ENCODE peak calls at places on chromosomes 6 and 20, in six cellular contexts. R is suprapubic skin, J is mammary epithelial cell, M is AG10803, W is fibroblast of lung, E is mucosa of descending colon. N is an unnamed sample.

GRCh38 chr6:20252311-20252710 is 40.0 kb upstream of the MBOAT1 start:
- DNase-seq in R (no peak), J (no peak), M (no peak), W (no peak), E (no peak), N (no peak)

GRCh38 chr6:27541212-27541931 is 68.5 kb upstream of the ZNF184 start:
- DNase-seq in R (no peak), J (peak; percentile 52), M (no peak), W (peak; percentile 19), E (no peak), N (no peak)

GRCh38 chr6:123962508-123962907 is 158.8 kb downstream of the NKAIN2 start:
- DNase-seq in R (no peak), J (peak; percentile 18), M (no peak), W (no peak), E (peak; percentile 39), N (no peak)

GRCh38 chr6:40586800-40587201 is 363 bp downstream of the LRFN2 start:
- DNase-seq in R (no peak), J (no peak), M (no peak), W (peak; percentile 1), E (no peak), N (no peak)

GRCh38 chr20:62010551-62011402 is 54.9 kb downstream of the TAF4 start:
- DNase-seq in R (no peak), J (peak; percentile 10), M (peak; percentile 42), W (peak; percentile 37), E (peak; percentile 45), N (peak; percentile 11)

GRCh38 chr6:85464722-85465150 is 14.9 kb downstream of the NT5E start:
- DNase-seq in R (no peak), J (peak; percentile 89), M (peak; percentile 82), W (peak; percentile 94), E (no peak), N (peak; percentile 85)

GRCh38 chr20:6611911-6612614 is 155.4 kb upstream of the BMP2 start:
- DNase-seq in R (no peak), J (no peak), M (no peak), W (no peak), E (no peak), N (no peak)

GRCh38 chr20:17562804-17563305 is 7.0 kb upstream of the DSTN start:
- DNase-seq in R (no peak), J (peak; percentile 77), M (peak; percentile 97), W (peak; percentile 95), E (no peak), N (no peak)

GRCh38 chr6:73774311-73774766 is 78.3 kb downstream of the CD109 start:
- DNase-seq in R (no peak), J (peak; percentile 87), M (peak; percentile 79), W (peak; percentile 91), E (no peak), N (peak; percentile 40)

GRCh38 chr6:21468487-21468886 is 125.1 kb upstream of the SOX4 start:
- DNase-seq in R (no peak), J (no peak), M (no peak), W (no peak), E (no peak), N (no peak)

GRCh38 chr6:20564269-20564668 is 30.0 kb downstream of the CDKAL1 start:
- DNase-seq in R (no peak), J (no peak), M (peak; percentile 23), W (no peak), E (no peak), N (no peak)

GRCh38 chr20:59611286-59611685 is 6.9 kb downstream of the PHACTR3 start:
- DNase-seq in R (no peak), J (no peak), M (no peak), W (no peak), E (no peak), N (no peak)

GRCh38 chr6:134419717-134420116 is 101.8 kb upstream of the SGK1 start:
- DNase-seq in R (no peak), J (no peak), M (no peak), W (peak; percentile 56), E (no peak), N (no peak)

GRCh38 chr6:4803343-4803744 is 27.1 kb downstream of the CDYL start:
- DNase-seq in R (no peak), J (no peak), M (no peak), W (no peak), E (no peak), N (no peak)

GRCh38 chr6:23003671-23004598 is 434.6 kb downstream of the HDGFL1 start:
- DNase-seq in R (no peak), J (no peak), M (peak; percentile 89), W (no peak), E (no peak), N (peak; percentile 80)

GRCh38 chr6:90375681-90376439 is 79.2 kb upstream of the BACH2 start:
- DNase-seq in R (no peak), J (no peak), M (peak; percentile 72), W (peak; percentile 94), E (no peak), N (peak; percentile 51)

GRCh38 chr20:18852318-18852717 is 38.7 kb downstream of the SCP2D1 start:
- DNase-seq in R (no peak), J (peak; percentile 67), M (no peak), W (no peak), E (no peak), N (no peak)

GRCh38 chr20:18853946-18854646 is 40.5 kb downstream of the SCP2D1 start:
- DNase-seq in R (no peak), J (no peak), M (peak; percentile 61), W (no peak), E (no peak), N (no peak)

GRCh38 chr20:18856873-18857272 is 43.3 kb downstream of the SCP2D1 start:
- DNase-seq in R (no peak), J (no peak), M (no peak), W (no peak), E (no peak), N (no peak)

GRCh38 chr20:18853216-18853615 is 39.6 kb downstream of the SCP2D1 start:
- DNase-seq in R (no peak), J (no peak), M (no peak), W (no peak), E (no peak), N (no peak)

DNA sequence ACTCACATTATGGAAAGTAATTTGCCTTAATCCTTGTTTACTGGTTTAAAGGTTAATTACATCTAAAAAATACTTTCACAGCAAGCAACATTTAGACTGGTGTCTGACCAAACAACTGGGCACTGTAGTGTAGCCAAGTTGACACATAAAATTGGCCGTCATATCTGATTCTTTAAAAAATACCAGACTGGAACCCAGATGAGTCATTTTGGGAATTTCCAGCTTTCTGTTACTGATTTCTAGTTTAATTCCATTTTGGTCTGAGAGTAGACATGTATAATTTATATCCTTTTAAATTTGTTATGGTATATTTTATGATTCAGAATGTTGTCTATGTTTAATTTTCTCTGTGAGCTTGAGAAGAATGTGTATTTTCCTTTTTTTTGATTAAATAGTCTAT is 44.1 kb downstream of the SCP2D1 start:
- DNase-seq in R (no peak), J (peak; percentile 68), M (peak; percentile 28), W (peak; percentile 3), E (no peak), N (no peak)
- H3K4me3 ChIP-seq in R (no peak overlapping the region), J (no peak overlapping the region), M (no peak overlapping the region), W (no peak overlapping the region), E (no peak overlapping the region), N (no peak overlapping the region)

DNA sequence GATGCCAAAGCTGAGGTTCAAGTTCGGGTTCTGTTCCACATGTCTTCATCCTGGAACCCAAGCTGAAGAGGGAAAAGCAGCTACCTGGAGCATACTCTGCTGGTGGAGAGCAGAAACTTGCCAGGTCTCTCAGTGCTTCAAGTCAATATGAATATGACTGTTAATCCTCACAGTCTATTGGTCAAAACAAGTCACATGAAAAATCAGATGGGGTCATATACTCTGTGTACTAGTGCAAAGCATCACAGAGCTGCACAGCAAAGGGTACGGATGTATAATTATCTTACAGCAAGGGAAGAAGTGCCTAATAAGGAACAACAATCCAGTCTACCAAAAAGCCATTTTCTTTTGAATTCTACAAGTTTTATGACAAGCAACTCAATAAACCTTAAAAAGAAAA is 11.6 kb downstream of the NCOA7 start:
- DNase-seq in R (no peak), J (no peak), M (no peak), W (no peak), E (no peak), N (no peak)
- TF ChIP-seq CTCF in R (no peak), J (no peak), M (no peak), W (no peak), E (no peak), N (no peak)

DNA sequence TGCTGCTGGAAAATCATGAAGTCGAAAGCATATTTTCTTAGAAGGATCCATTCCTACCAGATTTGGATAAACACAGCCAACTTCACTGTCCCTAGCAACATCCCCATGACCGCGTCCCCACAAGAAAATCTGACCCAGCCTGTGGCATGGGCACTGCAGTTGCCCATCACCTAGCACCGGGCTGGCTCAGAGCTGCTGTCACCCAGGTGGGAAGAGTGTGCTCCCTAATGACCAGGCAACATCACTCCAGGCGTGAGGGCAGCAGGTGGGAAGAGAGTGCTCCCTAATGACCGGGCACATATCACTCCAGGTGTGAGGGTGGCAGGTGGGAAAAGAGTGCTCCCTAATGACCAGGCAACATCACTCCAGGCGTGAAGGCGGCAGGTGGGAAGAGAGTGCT is 238.0 kb downstream of the TBXT start:
- DNase-seq in R (no peak), J (no peak), M (no peak), W (no peak), E (no peak), N (no peak)
- H3K4me3 ChIP-seq in R (no peak overlapping the region), J (no peak overlapping the region), M (no peak overlapping the region), W (no peak overlapping the region), E (no peak overlapping the region), N (no peak overlapping the region)

GRCh38 chr20:58188496-58188895 is 40.0 kb downstream of the ANKRD60 start:
- DNase-seq in R (no peak), J (no peak), M (no peak), W (no peak), E (no peak), N (no peak)
- TF ChIP-seq CTCF in R (no peak), J (no peak), M (no peak), W (no peak), E (no peak), N (no peak)

GRCh38 chr6:28816909-28817807 is 106.6 kb downstream of the TRIM27 start:
- DNase-seq in R (no peak), J (peak; percentile 85), M (peak; percentile 64), W (peak; percentile 74), E (no peak), N (peak; percentile 70)

GRCh38 chr6:28812778-28813569 is 110.8 kb downstream of the TRIM27 start:
- DNase-seq in R (no peak), J (no peak), M (no peak), W (no peak), E (no peak), N (no peak)

GRCh38 chr6:28814032-28814976 is 109.5 kb downstream of the TRIM27 start:
- DNase-seq in R (no peak), J (no peak), M (no peak), W (no peak), E (no peak), N (no peak)

GRCh38 chr6:28817808-28818145 is 106.0 kb downstream of the TRIM27 start:
- DNase-seq in R (no peak), J (no peak), M (no peak), W (no peak), E (no peak), N (no peak)

DNA sequence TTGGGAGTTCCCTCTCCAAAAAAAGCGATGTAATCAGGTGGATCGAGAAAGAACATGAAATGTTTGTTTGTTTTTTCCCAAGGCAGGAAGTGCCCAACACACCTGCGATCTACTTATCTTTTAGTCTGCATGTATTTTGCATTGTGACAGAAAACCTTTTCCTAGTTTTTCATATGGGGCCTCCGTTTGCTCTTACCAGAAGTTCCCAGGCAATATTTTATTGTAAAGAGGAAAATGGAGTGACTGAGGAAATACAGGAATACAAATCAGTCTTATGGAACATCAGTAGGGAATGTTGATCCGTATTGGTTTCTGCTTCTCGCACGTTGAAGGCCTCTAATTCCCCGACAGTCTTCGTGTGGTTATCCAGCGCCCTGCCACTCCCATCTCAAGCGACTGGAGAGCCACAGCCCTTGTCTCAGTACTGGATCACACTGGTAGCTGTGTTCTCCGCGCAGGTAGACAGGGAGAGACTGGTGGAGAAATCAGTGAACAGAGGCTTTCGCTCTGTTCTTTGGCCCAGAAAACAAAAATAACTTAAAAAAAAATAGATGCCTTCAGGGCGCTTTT is 107.4 kb downstream of the TRIM27 start:
- DNase-seq in R (no peak), J (no peak), M (no peak), W (no peak), E (no peak), N (no peak)
- H3K4me3 ChIP-seq in R (no peak overlapping the region), J (peak overlapping the region; percentile 48), M (peak overlapping the region; percentile 16), W (peak overlapping the region; percentile 32), E (no peak overlapping the region), N (peak overlapping the region; percentile 8)